ENCODE peak calls at places on chromosomes 2 and 18, in seven cellular contexts. V, B, D, L, E, I and U are unnamed samples.

GRCh38 chr2:223597071-223597470 is 5.1 kb downstream of the SCG2 start:
- DNase-seq in V (no peak), B (no peak), D (no peak), L (no peak), E (no peak), I (no peak), U (no peak)

GRCh38 chr18:70022636-70023035 is 75.0 kb upstream of the CD226 start:
- DNase-seq in V (no peak), B (no peak), D (no peak), L (no peak), E (no peak), I (no peak), U (no peak)

GRCh38 chr2:232894746-232895145 is 24.7 kb downstream of the SNORC start:
- DNase-seq in V (no peak), B (peak; percentile 72), D (no peak), L (no peak), E (no peak), I (no peak), U (no peak)

GRCh38 chr18:27967938-27968803 is 208.8 kb downstream of the CDH2 start:
- DNase-seq in V (peak; percentile 18), B (no peak), D (peak; percentile 4), L (no peak), E (no peak), I (no peak), U (no peak)

GRCh38 chr2:47904903-47905453 is 1.3 kb downstream of the FBXO11 start:
- DNase-seq in V (no peak), B (no peak), D (peak; percentile 58), L (peak; percentile 44), E (no peak), I (peak; percentile 41), U (no peak)

GRCh38 chr2:7835693-7836680 is 845.9 kb upstream of the ID2 start:
- DNase-seq in V (no peak), B (no peak), D (peak; percentile 26), L (no peak), E (no peak), I (no peak), U (no peak)

GRCh38 chr2:96103388-96103705 is 13.0 kb downstream of the ADRA2B start:
- DNase-seq in V (no peak), B (no peak), D (no peak), L (no peak), E (no peak), I (no peak), U (no peak)

GRCh38 chr18:78073275-78073674 is 823.6 kb downstream of the GALR1 start:
- DNase-seq in V (no peak), B (no peak), D (peak; percentile 1), L (no peak), E (no peak), I (no peak), U (no peak)

GRCh38 chr18:25279133-25279532 is 72.8 kb downstream of the ZNF521 start:
- DNase-seq in V (peak; percentile 21), B (no peak), D (no peak), L (no peak), E (peak; percentile 19), I (no peak), U (no peak)

GRCh38 chr2:203688798-203689197 is 17.6 kb upstream of the CD28 start:
- DNase-seq in V (peak; percentile 95), B (no peak), D (no peak), L (no peak), E (peak; percentile 54), I (peak; percentile 67), U (no peak)

GRCh38 chr2:54310314-54310713 is 54.3 kb upstream of the TSPYL6 start:
- DNase-seq in V (no peak), B (no peak), D (no peak), L (no peak), E (no peak), I (no peak), U (no peak)

GRCh38 chr2:64634338-64635267 is 19.1 kb downstream of the SERTAD2 start:
- DNase-seq in V (peak; percentile 26), B (no peak), D (no peak), L (no peak), E (no peak), I (peak; percentile 59), U (peak; percentile 44)

GRCh38 chr2:144429396-144430112 is 90.4 kb downstream of the ZEB2 start:
- DNase-seq in V (no peak), B (no peak), D (no peak), L (no peak), E (no peak), I (no peak), U (no peak)

GRCh38 chr18:32438173-32438572 is 32.5 kb downstream of the GAREM1 start:
- DNase-seq in V (no peak), B (no peak), D (peak; percentile 77), L (no peak), E (no peak), I (peak; percentile 24), U (no peak)

GRCh38 chr2:79887747-79888374 is 375.0 kb downstream of the CTNNA2 start:
- DNase-seq in V (peak; percentile 75), B (no peak), D (peak; percentile 17), L (no peak), E (peak; percentile 51), I (no peak), U (no peak)

GRCh38 chr2:209472386-209472832 is 48.6 kb downstream of the MAP2 start:
- DNase-seq in V (peak; percentile 91), B (no peak), D (peak; percentile 87), L (no peak), E (peak; percentile 53), I (no peak), U (no peak)

GRCh38 chr18:55586841-55587240 is 1.2 kb downstream of the TCF4 start:
- DNase-seq in V (peak; percentile 66), B (no peak), D (peak; percentile 51), L (no peak), E (no peak), I (no peak), U (no peak)

GRCh38 chr2:107313316-107313715 is 427.3 kb upstream of the ST6GAL2 start:
- DNase-seq in V (no peak), B (no peak), D (no peak), L (no peak), E (no peak), I (no peak), U (no peak)

GRCh38 chr2:221518201-221518936 is 53.7 kb downstream of the EPHA4 start:
- DNase-seq in V (peak; percentile 60), B (no peak), D (no peak), L (peak; percentile 19), E (peak; percentile 58), I (no peak), U (no peak)

GRCh38 chr2:1751768-1752725 is 7.7 kb upstream of the PXDN start:
- DNase-seq in V (no peak), B (no peak), D (no peak), L (peak; percentile 13), E (no peak), I (no peak), U (no peak)

GRCh38 chr2:55425449-55425848 is 5.8 kb upstream of the CCDC88A start:
- DNase-seq in V (peak; percentile 91), B (no peak), D (no peak), L (no peak), E (peak; percentile 83), I (no peak), U (no peak)

GRCh38 chr18:1659190-1659589 is 754.5 kb downstream of the ADCYAP1 start:
- DNase-seq in V (no peak), B (no peak), D (peak; percentile 66), L (no peak), E (no peak), I (no peak), U (no peak)

GRCh38 chr2:241680827-241681599 is 5.6 kb downstream of the DTYMK start:
- DNase-seq in V (peak; percentile 94), B (no peak), D (no peak), L (no peak), E (peak; percentile 97), I (peak; percentile 60), U (no peak)

GRCh38 chr18:2657043-2657512 is 1.6 kb downstream of the SMCHD1 start:
- DNase-seq in V (peak; percentile 10), B (no peak), D (no peak), L (no peak), E (no peak), I (no peak), U (no peak)

GRCh38 chr2:213664817-213665216 is 380.6 kb downstream of the SPAG16 start:
- DNase-seq in V (no peak), B (no peak), D (no peak), L (no peak), E (no peak), I (no peak), U (no peak)

GRCh38 chr2:75788154-75788553 is 77.4 kb upstream of the GCFC2 start:
- DNase-seq in V (no peak), B (no peak), D (peak; percentile 51), L (no peak), E (no peak), I (no peak), U (no peak)

GRCh38 chr18:57404345-57404744 is 30.8 kb upstream of the ONECUT2 start:
- DNase-seq in V (no peak), B (no peak), D (no peak), L (no peak), E (no peak), I (no peak), U (no peak)

GRCh38 chr18:79139206-79139605 is 70.0 kb downstream of the ATP9B start:
- DNase-seq in V (no peak), B (no peak), D (no peak), L (no peak), E (no peak), I (no peak), U (no peak)

GRCh38 chr2:169849710-169850109 is 22.5 kb downstream of the UBR3 start:
- DNase-seq in V (no peak), B (no peak), D (no peak), L (no peak), E (no peak), I (no peak), U (no peak)

GRCh38 chr2:212958757-212959295 is 192.6 kb downstream of the IKZF2 start:
- DNase-seq in V (peak; percentile 49), B (no peak), D (no peak), L (no peak), E (peak; percentile 62), I (no peak), U (no peak)

GRCh38 chr18:79543861-79544385 is 135.7 kb upstream of the CTDP1 start:
- DNase-seq in V (no peak), B (peak; percentile 83), D (no peak), L (no peak), E (no peak), I (no peak), U (no peak)

GRCh38 chr2:205754924-205755321 is 72.6 kb downstream of the NRP2 start:
- DNase-seq in V (no peak), B (no peak), D (no peak), L (no peak), E (peak; percentile 26), I (no peak), U (no peak)

GRCh38 chr2:145380436-145381017 is 860.6 kb upstream of the ZEB2 start:
- DNase-seq in V (peak; percentile 71), B (no peak), D (peak; percentile 69), L (no peak), E (peak; percentile 76), I (no peak), U (no peak)

GRCh38 chr2:134289225-134289624 is 35.4 kb downstream of the MGAT5 start:
- DNase-seq in V (no peak), B (no peak), D (no peak), L (no peak), E (no peak), I (no peak), U (no peak)

GRCh38 chr2:231464576-231465540 is 574 bp upstream of the NCL start:
- DNase-seq in V (no peak), B (peak; percentile 99), D (peak; percentile 87), L (peak; percentile 95), E (no peak), I (peak; percentile 99), U (peak; percentile 99)

GRCh38 chr18:9017170-9017899 is 85.2 kb upstream of the NDUFV2 start:
- DNase-seq in V (peak; percentile 88), B (peak; percentile 93), D (no peak), L (no peak), E (peak; percentile 80), I (peak; percentile 88), U (peak; percentile 83)

GRCh38 chr18:75130591-75131274 is 78.2 kb downstream of the PTGR3 start:
- DNase-seq in V (no peak), B (peak; percentile 80), D (no peak), L (no peak), E (no peak), I (no peak), U (peak; percentile 50)

GRCh38 chr2:164554487-164554886 is 66.8 kb downstream of the GRB14 start:
- DNase-seq in V (no peak), B (no peak), D (no peak), L (no peak), E (no peak), I (no peak), U (no peak)